ENCODE peak calls at places on chromosome 11, in nine cellular contexts. H is esophagus muscularis mucosa, T is spleen, M is HCT116, A is breast epithelium, Y is SK-N-SH, V is GM23338, U is sigmoid colon, D is endothelial cell of umbilical vein. J is an unnamed sample. For H3K4me1, the result is how much of the 10 kb centered on the place peaks cover.

GRCh38 chr11:47289856-47290255 is 19.9 kb downstream of the MADD start:
- DNase-seq in H (no peak), T (no peak), M (no peak), A (no peak), Y (no peak), V (no peak), U (peak), D (no peak), J (no peak)

GRCh38 chr11:69922015-69922595 is 102.9 kb upstream of the FGF3 start:
- DNase-seq in H (no peak), T (no peak), M (no peak), A (no peak), Y (no peak), V (no peak), U (no peak), D (no peak), J (no peak)

GRCh38 chr11:12207384-12208150 is 97.2 kb downstream of the MICAL2 start:
- DNase-seq in H (no peak), T (no peak), M (no peak), A (no peak), Y (no peak), V (no peak), U (no peak), D (no peak), J (peak)

GRCh38 chr11:57001674-57002401 is 13.1 kb downstream of the OR5AK2 start:
- DNase-seq in H (no peak), T (no peak), M (no peak), A (no peak), Y (no peak), V (peak), U (no peak), D (peak), J (no peak)

GRCh38 chr11:12198261-12198925 is 88.0 kb downstream of the MICAL2 start:
- DNase-seq in H (no peak), T (no peak), M (no peak), A (no peak), Y (no peak), V (no peak), U (no peak), D (no peak), J (no peak)

GRCh38 chr11:71298761-71299181 is 46.4 kb upstream of the SHANK2 start:
- DNase-seq in H (peak), T (no peak), M (no peak), A (peak), Y (no peak), V (no peak), U (peak), D (no peak), J (no peak)

GRCh38 chr11:110329441-110329840 is 33.0 kb upstream of the RDX start:
- DNase-seq in H (no peak), T (no peak), M (no peak), A (no peak), Y (no peak), V (no peak), U (no peak), D (no peak), J (no peak)

GRCh38 chr11:121626507-121626875 is 173.7 kb upstream of the SORL1-AS1 start:
- DNase-seq in H (no peak), T (no peak), M (no peak), A (no peak), Y (no peak), V (no peak), U (no peak), D (peak), J (no peak)

GRCh38 chr11:12386745-12387144 is 9.4 kb downstream of the PARVA start:
- DNase-seq in H (peak), T (no peak), M (no peak), A (no peak), Y (no peak), V (no peak), U (peak), D (no peak), J (no peak)

GRCh38 chr11:134539285-134539684 is 127.2 kb upstream of the B3GAT1 start:
- DNase-seq in H (no peak), T (no peak), M (no peak), A (no peak), Y (no peak), V (no peak), U (peak), D (no peak), J (no peak)

DNA sequence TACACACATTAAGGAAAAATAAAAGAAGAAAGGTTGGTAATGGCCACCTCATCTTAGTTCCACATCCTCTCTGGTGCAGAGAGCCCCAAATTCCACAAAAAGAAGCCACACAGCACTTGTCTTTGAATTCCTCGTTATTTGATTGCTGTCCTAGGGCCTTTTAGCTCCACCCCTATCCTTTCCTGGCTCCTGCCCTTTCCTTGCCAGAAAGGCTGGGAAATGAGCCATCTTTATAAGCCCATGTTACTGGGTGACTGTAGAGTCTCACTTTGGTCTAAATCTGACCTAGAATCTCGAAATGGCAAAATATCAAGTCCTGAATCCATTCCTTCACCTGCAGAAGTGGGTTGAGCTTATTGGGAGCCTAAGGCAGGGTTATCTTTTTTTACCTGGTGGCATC is 4.3 kb upstream of the TMEM132A start:
- DNase-seq in H (no peak), T (no peak), M (no peak), A (no peak), Y (no peak), V (peak), U (no peak), D (no peak), J (no peak)
- H3K4me1 ChIP-seq in H (half or more), T (half or more), M (half or more), A (under half), Y (under half), V (under half), U (under half), D (under half), J (under half)

DNA sequence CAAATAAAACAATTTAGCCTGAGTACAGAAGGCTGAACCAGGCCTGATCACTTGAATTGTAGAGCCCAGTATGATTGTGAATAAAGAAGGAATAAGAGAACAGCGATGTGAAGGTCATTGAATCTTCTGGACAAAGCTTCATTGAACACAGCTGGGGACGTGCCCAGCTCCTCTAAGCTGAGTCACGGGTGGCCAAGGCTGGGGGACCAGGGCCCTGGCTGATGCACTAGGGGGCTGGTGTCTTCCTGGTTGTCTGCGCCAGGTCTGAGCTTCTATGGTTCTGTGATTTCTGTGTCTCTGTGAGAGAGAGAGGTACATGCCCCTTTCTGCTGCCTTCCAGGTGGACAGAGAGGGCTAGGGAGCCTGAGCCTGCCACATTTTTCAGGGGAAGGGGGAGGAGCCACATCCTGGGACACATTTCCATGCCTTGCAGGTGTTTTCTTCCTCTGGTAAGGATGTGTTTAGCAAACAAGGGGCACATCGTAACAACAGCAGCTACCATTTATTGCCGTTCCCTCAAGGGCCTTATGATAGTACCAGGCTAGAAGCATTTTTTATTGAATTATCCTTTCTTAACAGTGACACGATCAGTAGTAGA is 135.7 kb downstream of the C11orf91 start:
- DNase-seq in H (no peak), T (no peak), M (no peak), A (no peak), Y (no peak), V (peak), U (no peak), D (no peak), J (no peak)
- TF ChIP-seq CTCF in H (no peak), T (no peak), M (no peak), A (no peak), Y (no peak), V (no peak), U (no peak), D (no peak), J (no peak)

GRCh38 chr11:61791737-61792309 is 576 bp downstream of the TMEM258 start:
- DNase-seq in H (no peak), T (no peak), M (peak), A (peak), Y (peak), V (peak), U (peak), D (peak), J (peak)
- TF ChIP-seq POLR2AphosphoS5 in H (no peak), T (no peak), M (no peak), A (no peak), Y (no peak), V (no peak), U (peak), D (peak), J (no peak)

DNA sequence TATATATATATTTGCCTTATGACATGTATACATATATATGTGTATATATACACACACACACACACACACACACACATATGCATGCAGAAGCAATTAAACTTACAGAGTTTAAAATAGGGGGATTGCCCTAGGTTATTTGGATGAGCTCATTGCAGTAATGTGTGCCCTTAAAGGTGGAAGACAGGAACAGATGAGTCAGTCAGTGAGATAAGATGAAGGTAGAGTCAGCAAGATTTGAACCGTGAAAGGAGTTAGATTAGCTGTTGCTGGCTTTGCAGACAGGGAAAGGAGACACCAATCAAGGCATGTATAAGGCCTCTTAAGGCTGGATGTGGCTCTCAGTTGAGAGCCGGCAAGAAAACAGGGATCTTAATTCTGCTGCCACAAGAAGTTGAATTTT is 902.4 kb upstream of the RAG2 start:
- DNase-seq in H (no peak), T (no peak), M (no peak), A (no peak), Y (no peak), V (no peak), U (no peak), D (no peak), J (no peak)
- H3K4me1 ChIP-seq in H (under half), T (under half), M (under half), A (under half), Y (under half), V (under half), U (under half), D (under half), J (under half)

DNA sequence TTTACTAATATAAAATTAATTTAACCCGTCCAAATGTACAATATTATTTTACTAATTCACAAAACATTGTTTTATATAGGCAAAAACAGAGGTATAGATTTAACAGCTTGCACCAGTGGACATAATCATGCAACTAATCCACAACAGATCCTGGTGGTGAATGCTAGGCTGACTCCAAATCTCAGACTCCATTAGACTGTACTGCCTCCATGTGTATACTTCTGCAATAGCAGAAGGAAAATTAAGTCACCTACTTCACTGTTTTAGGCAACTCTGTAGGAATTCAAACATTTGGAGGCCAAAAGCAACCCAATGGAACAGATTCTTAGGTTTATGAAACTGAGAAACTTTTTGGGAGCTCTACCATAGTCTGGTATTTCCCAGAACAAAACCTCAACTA is 30.0 kb upstream of the RAB39A start:
- DNase-seq in H (no peak), T (no peak), M (peak), A (no peak), Y (peak), V (peak), U (no peak), D (peak), J (no peak)
- TF ChIP-seq CTCF in H (peak), T (peak), M (peak), A (peak), Y (peak), V (peak), U (peak), D (peak), J (peak)

GRCh38 chr11:75342966-75343870 is 8.2 kb downstream of the ARRB1 start:
- DNase-seq in H (no peak), T (no peak), M (no peak), A (peak), Y (no peak), V (peak), U (peak), D (peak), J (no peak)
- TF ChIP-seq POLR2AphosphoS5 in H (peak), T (no peak), M (no peak), A (no peak), Y (no peak), V (no peak), U (no peak), D (no peak), J (no peak)

DNA sequence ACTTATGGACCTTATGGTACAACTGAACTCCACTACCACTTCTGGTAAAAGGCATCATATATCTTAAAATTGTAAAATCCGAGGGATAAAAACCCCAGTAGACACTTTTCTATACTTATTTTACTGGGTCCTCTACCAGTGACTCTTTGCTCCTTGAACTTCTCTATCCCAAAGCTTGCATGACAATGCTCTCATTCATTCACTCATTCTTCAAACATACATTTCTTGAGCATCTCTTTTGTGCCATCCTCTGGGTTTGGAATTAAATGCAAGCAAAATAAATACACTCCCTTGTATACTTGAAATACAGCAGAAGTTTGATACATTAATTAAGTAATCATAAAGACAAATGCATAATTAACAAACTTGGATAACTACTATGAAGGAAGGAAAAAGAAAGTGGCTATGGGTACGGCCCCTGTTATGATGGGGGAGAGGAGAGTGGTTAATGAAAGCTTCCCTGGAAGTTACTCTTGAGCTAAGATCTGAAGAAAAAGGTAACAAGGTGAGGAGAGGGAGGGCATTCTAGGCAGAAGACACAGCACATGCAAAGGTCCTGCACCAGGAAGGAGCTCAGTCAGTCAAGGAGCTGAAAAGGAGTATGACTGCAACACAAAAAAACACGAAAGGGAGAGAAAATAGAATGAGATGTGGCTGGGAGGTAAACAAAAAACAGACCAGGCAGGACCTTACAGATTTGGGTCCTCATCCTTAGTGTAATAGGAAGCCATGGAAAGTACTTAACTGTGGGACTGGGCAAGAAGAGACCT is 8.0 kb downstream of the MPZL3 start:
- DNase-seq in H (no peak), T (no peak), M (no peak), A (no peak), Y (no peak), V (no peak), U (no peak), D (no peak), J (no peak)
- H3K4me1 ChIP-seq in H (under half), T (half or more), M (under half), A (under half), Y (under half), V (under half), U (under half), D (under half), J (under half)